ENCODE peak calls at places on chromosomes 12 and 14, in six cellular contexts. D, M, B, R, P and I are unnamed samples.

GRCh38 chr12:90023207-90023870 is 314.7 kb upstream of the ATP2B1 start:
- DNase-seq in D (no peak), M (no peak), B (no peak), R (no peak), P (no peak), I (no peak)

GRCh38 chr12:81610955-81611889 is 147.9 kb downstream of the PPFIA2 start:
- DNase-seq in D (no peak), M (no peak), B (no peak), R (no peak), P (no peak), I (peak; percentile 18)

GRCh38 chr12:96285158-96285557 is 91.0 kb downstream of the ELK3 start:
- DNase-seq in D (no peak), M (no peak), B (no peak), R (no peak), P (no peak), I (no peak)

GRCh38 chr12:4771960-4772566 is 51.9 kb downstream of the GALNT8 start:
- DNase-seq in D (no peak), M (no peak), B (no peak), R (no peak), P (no peak), I (no peak)

GRCh38 chr14:93019970-93020369 is 95.8 kb downstream of the ITPK1 start:
- DNase-seq in D (peak; percentile 82), M (no peak), B (peak; percentile 34), R (no peak), P (no peak), I (no peak)

GRCh38 chr12:115023279-115023678 is 339.3 kb upstream of the TBX3 start:
- DNase-seq in D (no peak), M (no peak), B (peak; percentile 25), R (no peak), P (peak; percentile 60), I (no peak)

GRCh38 chr14:60328588-60328987 is 79.6 kb downstream of the PPM1A start:
- DNase-seq in D (no peak), M (no peak), B (no peak), R (no peak), P (no peak), I (no peak)

GRCh38 chr14:55104051-55104954 is 24.7 kb upstream of the LGALS3 start:
- DNase-seq in D (no peak), M (no peak), B (no peak), R (no peak), P (no peak), I (no peak)

GRCh38 chr14:63388766-63389431 is 70.2 kb upstream of the GPHB5 start:
- DNase-seq in D (peak; percentile 10), M (peak; percentile 8), B (peak; percentile 69), R (peak; percentile 6), P (peak; percentile 69), I (peak; percentile 69)

GRCh38 chr12:95763809-95764253 is 26.7 kb downstream of the NTN4 start:
- DNase-seq in D (no peak), M (no peak), B (peak; percentile 29), R (no peak), P (peak; percentile 73), I (peak; percentile 30)

GRCh38 chr12:123388218-123388947 is 4.5 kb downstream of the KMT5A start:
- DNase-seq in D (peak; percentile 79), M (peak; percentile 70), B (peak; percentile 80), R (peak; percentile 73), P (peak; percentile 66), I (peak; percentile 85)

GRCh38 chr14:103195828-103196615 is 72.8 kb downstream of the TNFAIP2 start:
- DNase-seq in D (no peak), M (no peak), B (no peak), R (no peak), P (no peak), I (no peak)

GRCh38 chr12:5377997-5378596 is 53.8 kb upstream of the NTF3 start:
- DNase-seq in D (no peak), M (no peak), B (no peak), R (no peak), P (no peak), I (no peak)

GRCh38 chr14:54169254-54169924 is 212.8 kb upstream of the BMP4 start:
- DNase-seq in D (no peak), M (no peak), B (no peak), R (no peak), P (no peak), I (no peak)

GRCh38 chr12:116077431-116077830 is 200.1 kb downstream of the MED13L start:
- DNase-seq in D (no peak), M (no peak), B (no peak), R (no peak), P (no peak), I (no peak)

GRCh38 chr12:45742590-45742989 is 13.1 kb downstream of the ARID2 start:
- DNase-seq in D (no peak), M (no peak), B (no peak), R (no peak), P (no peak), I (no peak)

GRCh38 chr14:90970167-90970600 is 90.3 kb downstream of the RPS6KA5 start:
- DNase-seq in D (no peak), M (no peak), B (no peak), R (no peak), P (no peak), I (no peak)

GRCh38 chr12:123634142-123634561 is 523 bp downstream of the GTF2H3 start:
- DNase-seq in D (no peak), M (no peak), B (no peak), R (no peak), P (no peak), I (no peak)